ENCODE peak calls at places on chromosomes 5 and 9, in eight cellular contexts. One of them, this sample, is unnamed.

GRCh38 chr5:158802941-158803341 is 296.8 kb downstream of the EBF1 start:
- DNase-seq in lower lobe of right lung: no peak
- DNase-seq in effector memory CD4-positive, alpha-beta T cell: no peak
- DNase-seq in fibroblast of lung: peak; percentile 50
- DNase-seq in A549: no peak
- DNase-seq in right atrium auricular region: no peak
- DNase-seq in body of pancreas: no peak
- DNase-seq in lung: no peak
- DNase-seq in this sample: peak; percentile 73

GRCh38 chr5:142819816-142820215 is 49.6 kb downstream of the ARHGAP26 start:
- DNase-seq in body of pancreas: no peak
- DNase-seq in effector memory CD4-positive, alpha-beta T cell: no peak
- DNase-seq in A549: no peak
- DNase-seq in lung: no peak
- DNase-seq in right atrium auricular region: no peak
- DNase-seq in lower lobe of right lung: no peak
- DNase-seq in fibroblast of lung: peak; percentile 58
- DNase-seq in this sample: no peak

GRCh38 chr5:98772415-98773213 is 849 bp upstream of the RGMB start:
- DNase-seq in fibroblast of lung: peak; percentile 91
- DNase-seq in lower lobe of right lung: peak; percentile 85
- DNase-seq in effector memory CD4-positive, alpha-beta T cell: peak; percentile 36
- DNase-seq in A549: peak; percentile 78
- DNase-seq in right atrium auricular region: peak; percentile 82
- DNase-seq in body of pancreas: peak; percentile 84
- DNase-seq in lung: peak; percentile 83
- DNase-seq in this sample: peak; percentile 82

GRCh38 chr9:128001411-128002298 is 20.9 kb upstream of the EEIG1 start:
- DNase-seq in fibroblast of lung: peak; percentile 72
- DNase-seq in effector memory CD4-positive, alpha-beta T cell: no peak
- DNase-seq in A549: peak; percentile 80
- DNase-seq in right atrium auricular region: no peak
- DNase-seq in lung: no peak
- DNase-seq in body of pancreas: no peak
- DNase-seq in lower lobe of right lung: no peak
- DNase-seq in this sample: peak; percentile 89

GRCh38 chr5:115773010-115773580 is 43.4 kb downstream of the CDO1 start:
- DNase-seq in A549: no peak
- DNase-seq in body of pancreas: no peak
- DNase-seq in effector memory CD4-positive, alpha-beta T cell: no peak
- DNase-seq in right atrium auricular region: no peak
- DNase-seq in lower lobe of right lung: no peak
- DNase-seq in fibroblast of lung: no peak
- DNase-seq in lung: no peak
- DNase-seq in this sample: no peak

GRCh38 chr5:34522599-34523381 is 133.3 kb upstream of the RAI14 start:
- DNase-seq in fibroblast of lung: peak; percentile 92
- DNase-seq in body of pancreas: peak; percentile 83
- DNase-seq in A549: peak; percentile 80
- DNase-seq in effector memory CD4-positive, alpha-beta T cell: peak; percentile 2
- DNase-seq in lung: peak; percentile 68
- DNase-seq in right atrium auricular region: peak; percentile 79
- DNase-seq in lower lobe of right lung: peak; percentile 60
- DNase-seq in this sample: peak; percentile 82

GRCh38 chr5:178417391-178417811 is 172.8 kb downstream of the COL23A1 start:
- DNase-seq in A549: no peak
- DNase-seq in right atrium auricular region: no peak
- DNase-seq in body of pancreas: no peak
- DNase-seq in lung: no peak
- DNase-seq in fibroblast of lung: no peak
- DNase-seq in effector memory CD4-positive, alpha-beta T cell: no peak
- DNase-seq in lower lobe of right lung: no peak
- DNase-seq in this sample: no peak

GRCh38 chr9:6758418-6759113 is 793 bp downstream of the KDM4C start:
- DNase-seq in body of pancreas: peak; percentile 66
- DNase-seq in lower lobe of right lung: peak; percentile 69
- DNase-seq in lung: peak; percentile 35
- DNase-seq in fibroblast of lung: peak; percentile 16
- DNase-seq in effector memory CD4-positive, alpha-beta T cell: peak; percentile 60
- DNase-seq in A549: peak; percentile 50
- DNase-seq in right atrium auricular region: peak; percentile 67
- DNase-seq in this sample: no peak

GRCh38 chr5:64625678-64626077 is 64.6 kb upstream of the SHISAL2B start:
- DNase-seq in effector memory CD4-positive, alpha-beta T cell: no peak
- DNase-seq in right atrium auricular region: no peak
- DNase-seq in lung: no peak
- DNase-seq in lower lobe of right lung: no peak
- DNase-seq in body of pancreas: no peak
- DNase-seq in A549: no peak
- DNase-seq in fibroblast of lung: peak; percentile 63
- DNase-seq in this sample: peak; percentile 34

GRCh38 chr9:114348906-114349482 is 19.3 kb downstream of the ORM2 start:
- DNase-seq in right atrium auricular region: peak; percentile 80
- DNase-seq in fibroblast of lung: peak; percentile 97
- DNase-seq in effector memory CD4-positive, alpha-beta T cell: peak; percentile 36
- DNase-seq in lung: peak; percentile 85
- DNase-seq in A549: peak; percentile 82
- DNase-seq in lower lobe of right lung: peak; percentile 92
- DNase-seq in body of pancreas: peak; percentile 28
- DNase-seq in this sample: peak; percentile 99

GRCh38 chr5:113266913-113267227 is 167.9 kb downstream of the TSSK1B start:
- DNase-seq in right atrium auricular region: no peak
- DNase-seq in A549: no peak
- DNase-seq in effector memory CD4-positive, alpha-beta T cell: no peak
- DNase-seq in lung: no peak
- DNase-seq in body of pancreas: no peak
- DNase-seq in fibroblast of lung: no peak
- DNase-seq in lower lobe of right lung: no peak
- DNase-seq in this sample: no peak

GRCh38 chr9:69104830-69105527 is 69.1 kb upstream of the TJP2 start:
- DNase-seq in lung: peak; percentile 82
- DNase-seq in fibroblast of lung: no peak
- DNase-seq in lower lobe of right lung: peak; percentile 83
- DNase-seq in body of pancreas: peak; percentile 93
- DNase-seq in right atrium auricular region: no peak
- DNase-seq in A549: no peak
- DNase-seq in effector memory CD4-positive, alpha-beta T cell: no peak
- DNase-seq in this sample: no peak

GRCh38 chr5:125592856-125593255 is 830.4 kb upstream of the GRAMD2B start:
- DNase-seq in lower lobe of right lung: no peak
- DNase-seq in lung: no peak
- DNase-seq in fibroblast of lung: no peak
- DNase-seq in A549: no peak
- DNase-seq in right atrium auricular region: no peak
- DNase-seq in effector memory CD4-positive, alpha-beta T cell: no peak
- DNase-seq in body of pancreas: no peak
- DNase-seq in this sample: no peak

GRCh38 chr5:97425511-97425910 is 242.5 kb upstream of the RIOK2 start:
- DNase-seq in effector memory CD4-positive, alpha-beta T cell: no peak
- DNase-seq in lower lobe of right lung: no peak
- DNase-seq in lung: no peak
- DNase-seq in fibroblast of lung: peak; percentile 20
- DNase-seq in body of pancreas: no peak
- DNase-seq in A549: no peak
- DNase-seq in right atrium auricular region: no peak
- DNase-seq in this sample: no peak

GRCh38 chr5:1545126-1545797 is 21.5 kb upstream of the LPCAT1 start:
- DNase-seq in body of pancreas: no peak
- DNase-seq in lung: peak; percentile 26
- DNase-seq in lower lobe of right lung: no peak
- DNase-seq in right atrium auricular region: peak; percentile 13
- DNase-seq in effector memory CD4-positive, alpha-beta T cell: no peak
- DNase-seq in fibroblast of lung: no peak
- DNase-seq in A549: no peak
- DNase-seq in this sample: no peak

GRCh38 chr9:3525088-3525835 is 539 bp downstream of the RFX3 start:
- DNase-seq in right atrium auricular region: peak; percentile 63
- DNase-seq in A549: no peak
- DNase-seq in body of pancreas: no peak
- DNase-seq in lower lobe of right lung: peak; percentile 63
- DNase-seq in lung: no peak
- DNase-seq in effector memory CD4-positive, alpha-beta T cell: no peak
- DNase-seq in fibroblast of lung: no peak
- DNase-seq in this sample: no peak

GRCh38 chr9:130232899-130233586 is 32.5 kb upstream of the HMCN2 start:
- DNase-seq in effector memory CD4-positive, alpha-beta T cell: no peak
- DNase-seq in lung: no peak
- DNase-seq in A549: no peak
- DNase-seq in right atrium auricular region: no peak
- DNase-seq in fibroblast of lung: no peak
- DNase-seq in lower lobe of right lung: peak; percentile 40
- DNase-seq in body of pancreas: no peak
- DNase-seq in this sample: no peak

GRCh38 chr9:108300296-108301287 is 555.2 kb downstream of the ACTL7B start:
- DNase-seq in lung: no peak
- DNase-seq in fibroblast of lung: no peak
- DNase-seq in body of pancreas: no peak
- DNase-seq in A549: no peak
- DNase-seq in right atrium auricular region: no peak
- DNase-seq in effector memory CD4-positive, alpha-beta T cell: no peak
- DNase-seq in lower lobe of right lung: no peak
- DNase-seq in this sample: no peak

DNA sequence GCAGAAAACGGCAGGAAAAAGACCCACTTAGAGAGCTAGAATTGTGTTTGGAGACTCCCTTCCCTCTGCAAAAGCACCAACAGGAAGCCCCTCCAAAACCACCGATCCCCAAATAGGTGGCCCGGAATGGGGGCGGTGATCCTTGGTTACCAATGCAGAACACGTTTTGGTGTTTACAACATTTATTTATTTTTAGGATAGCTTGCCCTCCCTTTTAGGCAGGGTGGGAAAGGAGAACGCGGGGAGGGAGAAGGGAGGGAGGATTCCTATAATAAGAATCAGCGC is 579 bp upstream of the NTRK2 start:
- DNase-seq in body of pancreas: no peak
- DNase-seq in fibroblast of lung: no peak
- DNase-seq in effector memory CD4-positive, alpha-beta T cell: no peak
- DNase-seq in A549: no peak
- DNase-seq in right atrium auricular region: no peak
- DNase-seq in lower lobe of right lung: no peak
- DNase-seq in lung: no peak
- DNase-seq in this sample: no peak
- H3K4me1 ChIP-seq in body of pancreas: peaks cover 27% of the 10 kb centered on the region
- H3K4me1 ChIP-seq in fibroblast of lung: no peaks in the 10 kb centered on the region
- H3K4me1 ChIP-seq in effector memory CD4-positive, alpha-beta T cell: no peaks in the 10 kb centered on the region
- H3K4me1 ChIP-seq in A549: peaks cover 22% of the 10 kb centered on the region
- H3K4me1 ChIP-seq in right atrium auricular region: no peaks in the 10 kb centered on the region
- H3K4me1 ChIP-seq in lower lobe of right lung: peaks cover 29% of the 10 kb centered on the region
- H3K4me1 ChIP-seq in lung: no peaks in the 10 kb centered on the region
- H3K4me1 ChIP-seq in this sample: peaks cover 27% of the 10 kb centered on the region

DNA sequence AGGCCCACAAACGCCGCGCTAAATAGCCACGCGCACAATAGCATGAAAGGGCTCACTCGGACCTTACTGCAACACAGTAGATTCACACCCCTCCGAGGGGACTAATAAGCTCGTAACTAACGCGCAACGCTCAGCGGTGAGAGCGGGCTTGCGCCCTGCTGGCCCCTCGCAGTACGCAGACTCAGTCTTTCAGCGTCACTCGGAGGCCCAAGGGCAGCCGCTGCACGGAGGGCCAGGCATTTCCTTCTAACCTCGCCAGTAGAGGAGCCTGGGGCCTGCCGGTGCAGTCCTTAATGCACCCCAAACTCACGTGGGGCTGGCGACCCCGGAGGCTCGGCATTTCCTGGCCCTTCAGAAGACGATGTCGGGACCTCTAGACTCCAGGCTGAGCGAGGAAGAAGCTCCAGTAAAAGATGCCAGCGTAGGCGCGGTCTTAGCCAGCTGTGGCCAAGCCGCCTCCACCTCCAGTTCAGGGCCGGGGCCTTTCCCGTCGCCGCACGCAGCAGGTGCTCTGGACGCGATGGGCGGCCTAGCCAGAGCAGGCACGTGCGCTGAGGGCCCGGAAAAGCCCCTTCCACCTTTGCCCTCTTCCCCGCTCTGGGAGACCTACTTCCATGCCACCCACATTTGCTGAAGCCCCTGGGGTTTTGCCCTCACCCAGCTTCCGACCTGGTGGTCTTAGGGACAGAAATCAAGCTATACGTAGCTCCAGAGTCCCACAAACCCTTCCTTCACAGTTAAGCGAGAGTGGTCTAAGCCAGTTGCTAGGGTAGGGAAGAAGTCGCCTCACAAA is 38.3 kb upstream of the TIFAB start:
- DNase-seq in A549: no peak
- DNase-seq in effector memory CD4-positive, alpha-beta T cell: no peak
- DNase-seq in lung: no peak
- DNase-seq in lower lobe of right lung: no peak
- DNase-seq in right atrium auricular region: no peak
- DNase-seq in fibroblast of lung: peak; percentile 25
- DNase-seq in body of pancreas: no peak
- DNase-seq in this sample: no peak
- H3K4me3 ChIP-seq in A549: no peak overlapping the region
- H3K4me3 ChIP-seq in effector memory CD4-positive, alpha-beta T cell: no peak overlapping the region
- H3K4me3 ChIP-seq in lung: no peak overlapping the region
- H3K4me3 ChIP-seq in lower lobe of right lung: peak overlapping the region; percentile 15
- H3K4me3 ChIP-seq in right atrium auricular region: peak overlapping the region; percentile 39
- H3K4me3 ChIP-seq in fibroblast of lung: no peak overlapping the region
- H3K4me3 ChIP-seq in body of pancreas: no peak overlapping the region
- H3K4me3 ChIP-seq in this sample: no peak overlapping the region

GRCh38 chr9:126389958-126390357 is 63.3 kb downstream of the MVB12B start:
- DNase-seq in lower lobe of right lung: no peak
- DNase-seq in fibroblast of lung: no peak
- DNase-seq in effector memory CD4-positive, alpha-beta T cell: no peak
- DNase-seq in A549: no peak
- DNase-seq in lung: no peak
- DNase-seq in body of pancreas: no peak
- DNase-seq in right atrium auricular region: no peak
- DNase-seq in this sample: no peak
- H3K4me1 ChIP-seq in lower lobe of right lung: peaks cover 75% of the 10 kb centered on the region
- H3K4me1 ChIP-seq in fibroblast of lung: no peaks in the 10 kb centered on the region
- H3K4me1 ChIP-seq in effector memory CD4-positive, alpha-beta T cell: no peaks in the 10 kb centered on the region
- H3K4me1 ChIP-seq in A549: peaks cover 2% of the 10 kb centered on the region
- H3K4me1 ChIP-seq in lung: no peaks in the 10 kb centered on the region
- H3K4me1 ChIP-seq in body of pancreas: no peaks in the 10 kb centered on the region
- H3K4me1 ChIP-seq in right atrium auricular region: no peaks in the 10 kb centered on the region
- H3K4me1 ChIP-seq in this sample: no peaks in the 10 kb centered on the region

GRCh38 chr5:133485468-133485867 is 126.9 kb downstream of the FSTL4 start:
- DNase-seq in effector memory CD4-positive, alpha-beta T cell: no peak
- DNase-seq in fibroblast of lung: no peak
- DNase-seq in body of pancreas: no peak
- DNase-seq in right atrium auricular region: no peak
- DNase-seq in lung: no peak
- DNase-seq in A549: no peak
- DNase-seq in lower lobe of right lung: peak; percentile 52
- DNase-seq in this sample: no peak

GRCh38 chr5:133480866-133481265 is 131.5 kb downstream of the FSTL4 start:
- DNase-seq in A549: no peak
- DNase-seq in lower lobe of right lung: no peak
- DNase-seq in right atrium auricular region: no peak
- DNase-seq in effector memory CD4-positive, alpha-beta T cell: no peak
- DNase-seq in lung: no peak
- DNase-seq in fibroblast of lung: no peak
- DNase-seq in body of pancreas: no peak
- DNase-seq in this sample: no peak

GRCh38 chr5:133480366-133480765 is 132.0 kb downstream of the FSTL4 start:
- DNase-seq in body of pancreas: no peak
- DNase-seq in effector memory CD4-positive, alpha-beta T cell: no peak
- DNase-seq in lower lobe of right lung: no peak
- DNase-seq in right atrium auricular region: no peak
- DNase-seq in fibroblast of lung: no peak
- DNase-seq in lung: no peak
- DNase-seq in A549: no peak
- DNase-seq in this sample: no peak

GRCh38 chr5:133482033-133482432 is 130.3 kb downstream of the FSTL4 start:
- DNase-seq in effector memory CD4-positive, alpha-beta T cell: no peak
- DNase-seq in lung: no peak
- DNase-seq in A549: no peak
- DNase-seq in lower lobe of right lung: no peak
- DNase-seq in right atrium auricular region: no peak
- DNase-seq in body of pancreas: no peak
- DNase-seq in fibroblast of lung: no peak
- DNase-seq in this sample: no peak

GRCh38 chr5:133483406-133484090 is 128.8 kb downstream of the FSTL4 start:
- DNase-seq in fibroblast of lung: no peak
- DNase-seq in A549: no peak
- DNase-seq in lower lobe of right lung: no peak
- DNase-seq in effector memory CD4-positive, alpha-beta T cell: no peak
- DNase-seq in right atrium auricular region: no peak
- DNase-seq in body of pancreas: peak; percentile 41
- DNase-seq in lung: no peak
- DNase-seq in this sample: no peak
- H3K4me3 ChIP-seq in fibroblast of lung: no peak overlapping the region
- H3K4me3 ChIP-seq in A549: no peak overlapping the region
- H3K4me3 ChIP-seq in lower lobe of right lung: no peak overlapping the region
- H3K4me3 ChIP-seq in effector memory CD4-positive, alpha-beta T cell: no peak overlapping the region
- H3K4me3 ChIP-seq in right atrium auricular region: no peak overlapping the region
- H3K4me3 ChIP-seq in body of pancreas: no peak overlapping the region
- H3K4me3 ChIP-seq in lung: no peak overlapping the region
- H3K4me3 ChIP-seq in this sample: no peak overlapping the region

This sample was measured in astrocyte.